ENCODE peak calls at places on chromosomes 12 and 14, in seven cellular contexts. V is pancreas, Y is AG04449, T is fibroblast of lung, W is GM12864, L is AG04450, F is fibroblast of pulmonary artery. A is an unnamed sample.

GRCh38 chr14:59619071-59619470 is 42.5 kb upstream of the CCDC175 start:
- DNase-seq in V (no peak), Y (no peak), T (no peak), W (no peak), L (no peak), F (no peak), A (no peak)

GRCh38 chr12:6450091-6450868 is 1.6 kb upstream of the TAPBPL start:
- DNase-seq in V (no peak), Y (no peak), T (no peak), W (no peak), L (no peak), F (no peak), A (no peak)

GRCh38 chr12:88142610-88142991 is 494 bp downstream of the TMTC3 start:
- DNase-seq in V (peak), Y (no peak), T (no peak), W (no peak), L (no peak), F (no peak), A (no peak)

GRCh38 chr12:110234197-110235154 is 46.6 kb upstream of the ATP2A2 start:
- DNase-seq in V (no peak), Y (no peak), T (peak), W (no peak), L (no peak), F (peak), A (no peak)

GRCh38 chr14:21136024-21136423 is 19.8 kb downstream of the OR5AU1 start:
- DNase-seq in V (no peak), Y (no peak), T (peak), W (no peak), L (no peak), F (peak), A (no peak)

GRCh38 chr14:105025429-105025828 is 4.5 kb upstream of the CDCA4 start:
- DNase-seq in V (no peak), Y (no peak), T (no peak), W (no peak), L (no peak), F (no peak), A (no peak)

GRCh38 chr12:132451172-132451835 is 38.6 kb upstream of the FBRSL1 start:
- DNase-seq in V (no peak), Y (no peak), T (no peak), W (no peak), L (no peak), F (no peak), A (no peak)

GRCh38 chr14:68210729-68211299 is 391.2 kb downstream of the RAD51B start:
- DNase-seq in V (no peak), Y (peak), T (peak), W (peak), L (peak), F (peak), A (peak)

GRCh38 chr14:105041841-105042765 is 21.2 kb upstream of the CDCA4 start:
- DNase-seq in V (no peak), Y (no peak), T (no peak), W (no peak), L (no peak), F (no peak), A (no peak)

GRCh38 chr12:31238764-31239387 is 87.1 kb downstream of the SINHCAF start:
- DNase-seq in V (peak), Y (no peak), T (peak), W (peak), L (no peak), F (peak), A (no peak)

GRCh38 chr12:11653215-11653753 is 3.8 kb downstream of the ETV6 start:
- DNase-seq in V (no peak), Y (no peak), T (peak), W (peak), L (no peak), F (peak), A (no peak)

GRCh38 chr12:93145086-93145485 is 216.0 kb upstream of the EEA1 start:
- DNase-seq in V (no peak), Y (no peak), T (no peak), W (no peak), L (no peak), F (no peak), A (peak)

GRCh38 chr14:57402173-57402852 is 11.9 kb downstream of the NAA30 start:
- DNase-seq in V (no peak), Y (no peak), T (no peak), W (no peak), L (no peak), F (no peak), A (no peak)

GRCh38 chr14:56731187-56731586 is 79.1 kb downstream of the OTX2 start:
- DNase-seq in V (no peak), Y (no peak), T (no peak), W (no peak), L (no peak), F (no peak), A (no peak)

GRCh38 chr12:52280319-52280795 is 5.9 kb downstream of the KRT86 start:
- DNase-seq in V (peak), Y (peak), T (peak), W (no peak), L (peak), F (peak), A (peak)

GRCh38 chr12:69885656-69886055 is 60.6 kb downstream of the MYRFL start:
- DNase-seq in V (no peak), Y (no peak), T (no peak), W (no peak), L (no peak), F (no peak), A (no peak)

GRCh38 chr12:116954700-116955381 is 44.1 kb downstream of the FBXW8 start:
- DNase-seq in V (no peak), Y (no peak), T (peak), W (no peak), L (no peak), F (no peak), A (no peak)

GRCh38 chr14:90103808-90104207 is 42.0 kb downstream of the KCNK13 start:
- DNase-seq in V (no peak), Y (no peak), T (no peak), W (no peak), L (no peak), F (no peak), A (no peak)

GRCh38 chr12:55188573-55188972 is 32.3 kb upstream of the OR10A7 start:
- DNase-seq in V (no peak), Y (no peak), T (no peak), W (no peak), L (no peak), F (no peak), A (no peak)

GRCh38 chr14:74792249-74793039 is 29.3 kb downstream of the YLPM1 start:
- DNase-seq in V (no peak), Y (no peak), T (no peak), W (no peak), L (no peak), F (peak), A (no peak)

GRCh38 chr14:68232643-68233055 is 413.1 kb downstream of the RAD51B start:
- DNase-seq in V (peak), Y (peak), T (peak), W (peak), L (peak), F (peak), A (peak)

GRCh38 chr12:6426882-6427671 is 17.7 kb upstream of the CD27 start:
- DNase-seq in V (no peak), Y (no peak), T (no peak), W (peak), L (no peak), F (no peak), A (no peak)

GRCh38 chr12:57888407-57889157 is 42.1 kb upstream of the CTDSP2 start:
- DNase-seq in V (no peak), Y (no peak), T (peak), W (no peak), L (no peak), F (peak), A (no peak)

GRCh38 chr14:22657861-22658260 is 13.7 kb upstream of the OR6J1 start:
- DNase-seq in V (no peak), Y (no peak), T (peak), W (no peak), L (no peak), F (peak), A (no peak)
- TF ChIP-seq CTCF in V (no peak), Y (peak), T (peak), W (peak), L (peak), F (peak), A (peak)

DNA sequence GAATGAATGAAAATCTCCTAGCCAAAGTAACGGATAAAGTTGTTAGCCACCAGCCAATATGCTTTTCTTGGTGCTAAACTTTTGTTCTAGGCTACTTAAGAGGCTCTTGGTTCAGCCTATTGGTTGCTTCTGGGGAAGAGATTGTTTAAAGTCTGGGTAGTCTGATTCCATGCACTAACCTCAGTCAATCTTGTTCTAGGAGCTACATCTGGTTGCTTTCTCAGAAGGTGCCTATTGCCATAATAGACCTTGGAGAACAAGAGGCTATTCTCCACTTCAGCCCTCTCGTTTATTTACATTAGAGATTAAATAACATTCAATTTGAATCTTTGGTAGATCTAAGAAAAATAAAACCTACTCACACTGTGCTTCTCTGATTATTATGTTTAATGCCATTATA is 40.8 kb upstream of the OTOGL start:
- DNase-seq in V (no peak), Y (no peak), T (no peak), W (no peak), L (no peak), F (no peak), A (no peak)
- TF ChIP-seq CTCF in V (no peak), Y (no peak), T (no peak), W (no peak), L (no peak), F (no peak), A (no peak)

GRCh38 chr12:104569348-104570173 is 112.8 kb downstream of the CHST11 start:
- DNase-seq in V (no peak), Y (no peak), T (no peak), W (peak), L (no peak), F (peak), A (no peak)

GRCh38 chr12:104567832-104568490 is 111.2 kb downstream of the CHST11 start:
- DNase-seq in V (no peak), Y (no peak), T (no peak), W (no peak), L (no peak), F (peak), A (no peak)

GRCh38 chr12:104570174-104570907 is 113.6 kb downstream of the CHST11 start:
- DNase-seq in V (no peak), Y (no peak), T (no peak), W (no peak), L (no peak), F (no peak), A (no peak)

GRCh38 chr12:104568881-104569280 is 112.1 kb downstream of the CHST11 start:
- DNase-seq in V (no peak), Y (no peak), T (no peak), W (no peak), L (no peak), F (no peak), A (no peak)

DNA sequence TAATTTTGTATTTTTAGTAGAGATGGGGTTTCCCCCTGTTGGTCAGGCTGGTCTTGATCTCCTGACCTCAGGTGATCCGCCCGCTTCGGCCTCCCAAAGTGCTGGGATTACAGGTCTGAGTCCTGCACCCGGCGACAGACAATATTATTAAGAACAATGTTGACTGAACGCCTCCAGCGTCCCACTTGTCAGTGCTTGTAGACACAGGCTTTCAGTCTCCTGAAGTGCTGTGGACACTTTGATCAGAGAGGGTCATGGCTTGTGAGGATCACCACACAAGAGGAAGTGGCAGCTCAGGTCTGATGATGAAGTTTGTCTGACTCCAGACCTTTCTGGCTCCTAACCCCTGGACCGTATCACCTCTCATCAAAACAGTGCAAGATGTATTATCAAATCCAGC is 114.6 kb downstream of the CHST11 start:
- DNase-seq in V (no peak), Y (no peak), T (no peak), W (no peak), L (no peak), F (no peak), A (no peak)
- TF ChIP-seq CTCF in V (no peak), Y (no peak), T (no peak), W (no peak), L (no peak), F (no peak), A (no peak)

GRCh38 chr14:51369814-51370213 is 129.8 kb downstream of the TMX1 start:
- DNase-seq in V (peak), Y (no peak), T (no peak), W (no peak), L (no peak), F (no peak), A (no peak)
- TF ChIP-seq CTCF in V (no peak), Y (no peak), T (no peak), W (peak), L (no peak), F (no peak), A (no peak)

GRCh38 chr12:18221726-18222125 is 39.6 kb upstream of the PIK3C2G start:
- DNase-seq in V (no peak), Y (no peak), T (no peak), W (no peak), L (no peak), F (no peak), A (no peak)

GRCh38 chr12:18222699-18223098 is 38.6 kb upstream of the PIK3C2G start:
- DNase-seq in V (no peak), Y (no peak), T (no peak), W (no peak), L (no peak), F (no peak), A (no peak)

DNA sequence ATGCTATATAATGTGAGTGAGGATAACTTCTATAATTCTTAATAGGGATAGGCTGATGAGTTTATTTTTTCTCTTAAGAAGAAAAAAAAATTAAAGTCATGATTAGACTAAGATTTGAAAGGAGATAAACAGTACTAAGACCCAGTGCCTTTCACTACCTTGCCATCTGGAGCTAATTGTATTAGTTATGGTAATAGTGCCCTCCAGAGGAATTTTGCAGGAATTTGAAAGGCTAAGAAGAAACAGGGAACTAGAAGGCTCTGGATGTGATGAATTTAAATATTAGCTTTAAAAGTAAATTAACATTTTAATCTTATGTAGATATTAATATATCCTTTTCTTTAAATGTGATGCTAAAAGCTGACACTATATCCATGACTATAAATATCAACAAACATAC is 36.6 kb upstream of the PIK3C2G start:
- DNase-seq in V (no peak), Y (no peak), T (peak), W (no peak), L (no peak), F (peak), A (no peak)
- TF ChIP-seq CTCF in V (no peak), Y (peak), T (peak), W (no peak), L (peak), F (peak), A (peak)

GRCh38 chr12:23217158-23217557 is 592.2 kb downstream of the ETNK1 start:
- DNase-seq in V (no peak), Y (no peak), T (no peak), W (no peak), L (no peak), F (no peak), A (no peak)

GRCh38 chr12:23217716-23218115 is 592.7 kb downstream of the ETNK1 start:
- DNase-seq in V (no peak), Y (no peak), T (no peak), W (no peak), L (no peak), F (no peak), A (no peak)

GRCh38 chr12:23222801-23223200 is 597.8 kb downstream of the ETNK1 start:
- DNase-seq in V (no peak), Y (no peak), T (no peak), W (no peak), L (no peak), F (no peak), A (no peak)

GRCh38 chr12:23221926-23222325 is 597.0 kb downstream of the ETNK1 start:
- DNase-seq in V (no peak), Y (no peak), T (no peak), W (no peak), L (no peak), F (no peak), A (no peak)

DNA sequence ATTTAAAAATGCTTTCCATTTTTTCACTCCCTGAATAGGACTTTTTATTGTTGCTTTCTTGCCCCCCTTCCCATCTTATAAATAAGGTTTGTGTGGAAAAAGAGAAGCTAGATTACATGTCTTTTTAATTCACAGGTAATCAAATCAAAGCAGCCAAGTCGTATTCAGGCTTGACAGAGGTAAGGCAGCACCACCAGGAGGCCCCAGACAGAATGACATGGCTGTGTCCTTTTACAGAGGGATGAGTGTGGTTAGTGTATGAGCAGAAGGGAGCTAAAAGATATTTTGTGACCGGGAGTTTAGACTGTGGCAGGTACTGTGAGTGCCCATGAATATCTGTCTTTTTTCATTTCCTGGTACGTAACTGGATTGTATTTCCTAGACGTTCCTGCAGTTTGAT is 596.1 kb downstream of the ETNK1 start:
- DNase-seq in V (no peak), Y (no peak), T (peak), W (no peak), L (no peak), F (no peak), A (no peak)
- TF ChIP-seq CTCF in V (no peak), Y (no peak), T (peak), W (peak), L (peak), F (peak), A (no peak)

A was measured in BJ.